ENCODE peak calls at places on chromosomes 11 and 22, in six cellular contexts. Q, Z, K, M, L and W are unnamed samples.

GRCh38 chr11:119705362-119705761 is 23.6 kb downstream of the NECTIN1 start:
- DNase-seq in K (no peak), M (no peak), Q (no peak), L (no peak), Z (no peak), W (no peak)

GRCh38 chr22:31084811-31085492 is 3.8 kb downstream of the SMTN start:
- DNase-seq in Z (peak), Q (peak), K (peak), L (peak), M (peak), W (peak)

GRCh38 chr11:2268911-2269600 is 1.3 kb downstream of the ASCL2 start:
- DNase-seq in M (peak), Z (no peak), L (peak), K (no peak), Q (peak), W (no peak)

GRCh38 chr11:70193411-70194292 is 9.4 kb upstream of the FADD start:
- DNase-seq in M (no peak), Q (no peak), L (no peak), K (no peak), Z (no peak), W (no peak)

GRCh38 chr22:49672013-49672516 is 155.6 kb downstream of the BRD1 start:
- DNase-seq in M (no peak), Z (no peak), K (no peak), L (peak), Q (no peak), W (no peak)

GRCh38 chr11:62544521-62545436 is 1.8 kb downstream of the AHNAK start:
- DNase-seq in M (peak), L (no peak), Z (peak), K (no peak), Q (no peak), W (peak)

GRCh38 chr11:57425565-57426438 is 1.1 kb downstream of the SLC43A3 start:
- DNase-seq in K (peak), Q (peak), Z (no peak), L (peak), M (peak), W (peak)

GRCh38 chr11:14184548-14184947 is 174.4 kb downstream of the RRAS2 start:
- DNase-seq in Z (no peak), L (no peak), Q (no peak), M (no peak), K (no peak), W (no peak)

GRCh38 chr11:47448566-47449427 is at the start of gene RAPSN:
- DNase-seq in K (no peak), Z (no peak), L (no peak), Q (no peak), M (no peak), W (peak)

GRCh38 chr11:76166314-76166713 is 40.0 kb downstream of the WNT11 start:
- DNase-seq in Z (no peak), L (no peak), Q (no peak), K (no peak), M (peak), W (no peak)

GRCh38 chr22:30564766-30565118 is 9.7 kb downstream of the GAL3ST1 start:
- DNase-seq in Z (no peak), Q (no peak), M (no peak), K (no peak), L (no peak), W (no peak)

GRCh38 chr11:115377882-115378296 is 126.3 kb downstream of the CADM1 start:
- DNase-seq in M (no peak), Q (no peak), L (no peak), K (peak), Z (peak), W (no peak)

GRCh38 chr22:25051073-25051472 is 98.6 kb downstream of the KIAA1671 start:
- DNase-seq in Z (peak), L (no peak), M (peak), Q (no peak), K (no peak), W (no peak)

GRCh38 chr22:43393845-43394474 is 17.9 kb upstream of the MPPED1 start:
- DNase-seq in M (no peak), K (no peak), L (no peak), Q (no peak), Z (no peak), W (no peak)

GRCh38 chr11:21460082-21460481 is 732.8 kb upstream of the ANO5 start:
- DNase-seq in Z (peak), Q (no peak), M (no peak), L (no peak), K (no peak), W (no peak)

GRCh38 chr11:2893935-2894334 is 8.4 kb upstream of the CDKN1C start:
- DNase-seq in M (no peak), K (no peak), L (no peak), Z (no peak), Q (no peak), W (no peak)

GRCh38 chr11:67351275-67352005 is 1.9 kb downstream of the POLD4 start:
- DNase-seq in K (peak), L (peak), Z (peak), Q (peak), M (peak), W (no peak)

GRCh38 chr11:72918825-72919224 is 104.6 kb downstream of the ATG16L2 start:
- DNase-seq in Z (no peak), K (peak), L (no peak), M (no peak), Q (no peak), W (no peak)

GRCh38 chr22:41915035-41915782 is at the start of gene SHISA8:
- DNase-seq in M (peak), K (peak), Z (no peak), L (no peak), Q (no peak), W (no peak)

GRCh38 chr11:16879690-16880089 is 134.5 kb downstream of the PLEKHA7 start:
- DNase-seq in M (no peak), K (no peak), Q (peak), Z (no peak), L (no peak), W (no peak)

GRCh38 chr22:27719535-27720227 is 81.9 kb downstream of the MN1 start:
- DNase-seq in L (peak), Z (peak), M (peak), Q (no peak), K (peak), W (peak)

GRCh38 chr22:48745842-48746788 is 1081.6 kb downstream of the BRD1 start:
- DNase-seq in M (no peak), K (no peak), Q (no peak), Z (no peak), L (peak), W (no peak)

GRCh38 chr11:110123003-110123402 is 29.8 kb downstream of the ZC3H12C start:
- DNase-seq in L (no peak), Z (no peak), K (peak), Q (no peak), M (no peak), W (no peak)

GRCh38 chr11:69310934-69311766 is 17.2 kb downstream of the MYEOV start:
- DNase-seq in Z (no peak), L (peak), K (no peak), Q (no peak), M (peak), W (no peak)

GRCh38 chr11:75428301-75428724 is 4.7 kb downstream of the KLHL35 start:
- DNase-seq in Q (peak), M (peak), Z (no peak), L (peak), K (peak), W (peak)

GRCh38 chr22:27075028-27075678 is 417.8 kb downstream of the MIAT start:
- DNase-seq in L (no peak), K (no peak), Z (no peak), M (peak), Q (no peak), W (no peak)

GRCh38 chr22:35631597-35631996 is 14.5 kb upstream of the MB start:
- DNase-seq in Q (peak), K (no peak), M (peak), L (no peak), Z (peak), W (no peak)

GRCh38 chr11:93545566-93545965 is 2.4 kb upstream of the SMCO4 start:
- DNase-seq in M (peak), Z (no peak), L (no peak), Q (no peak), K (no peak), W (no peak)

GRCh38 chr11:93131709-93132108 is 66.1 kb downstream of the SLC36A4 start:
- DNase-seq in Q (no peak), M (peak), Z (peak), K (no peak), L (no peak), W (no peak)

GRCh38 chr11:23573430-23573829 is 713.2 kb upstream of the CCDC179 start:
- DNase-seq in Q (no peak), L (no peak), Z (no peak), K (peak), M (no peak), W (no peak)

GRCh38 chr11:123461164-123461563 is 31.1 kb downstream of the GRAMD1B start:
- DNase-seq in M (no peak), Q (no peak), L (peak), Z (no peak), K (no peak), W (peak)

GRCh38 chr11:130371004-130371590 is 56.4 kb upstream of the ZBTB44 start:
- DNase-seq in L (no peak), K (no peak), Q (no peak), Z (no peak), M (peak), W (no peak)

GRCh38 chr11:118151421-118151820 is 1.2 kb downstream of the SCN4B start:
- DNase-seq in Z (no peak), M (no peak), Q (no peak), K (peak), L (no peak), W (no peak)

GRCh38 chr11:118152552-118153471 is at the start of gene SCN4B:
- DNase-seq in M (peak), L (no peak), K (peak), Z (peak), Q (peak), W (peak)

GRCh38 chr11:118153976-118154375 is 1.4 kb upstream of the SCN4B start:
- DNase-seq in L (no peak), Q (no peak), M (no peak), K (no peak), Z (no peak), W (no peak)

GRCh38 chr11:118152020-118152551 is 537 bp downstream of the SCN4B start:
- DNase-seq in Q (no peak), L (no peak), M (no peak), K (no peak), Z (no peak), W (no peak)

DNA sequence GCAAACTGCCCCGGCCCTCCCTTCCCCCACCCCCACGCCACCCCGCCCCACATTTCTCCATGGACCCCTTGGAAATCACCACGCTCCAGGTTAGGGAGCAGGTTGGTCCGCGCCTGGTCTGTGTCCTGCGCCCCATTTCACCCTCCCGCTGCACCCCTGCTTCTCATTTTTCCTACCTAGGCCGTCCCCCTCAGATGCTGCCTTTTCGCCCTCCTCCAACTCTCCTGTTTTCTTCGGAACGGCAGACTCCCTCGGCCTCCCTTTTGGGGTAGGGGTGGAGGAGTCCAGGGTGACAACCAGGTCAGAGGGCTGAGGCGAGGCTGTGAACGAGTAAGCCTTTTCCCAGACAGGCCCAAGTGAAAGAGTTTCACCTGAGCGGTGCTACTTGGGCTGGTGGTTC is 893 bp upstream of the SCN4B start:
- DNase-seq in M (no peak), Q (no peak), K (no peak), L (no peak), Z (no peak), W (no peak)
- H3K4me3 ChIP-seq in M (no peak), Q (peak), K (no peak), L (no peak), Z (peak), W (peak)

GRCh38 chr11:64372802-64373597 is 14.0 kb downstream of the RPS6KA4 start:
- DNase-seq in K (no peak), M (peak), Q (no peak), L (no peak), Z (peak), W (no peak)
- TF ChIP-seq POLR2A in K (no peak), M (no peak), Q (no peak), L (no peak), Z (peak), W (no peak)

GRCh38 chr22:36914383-36914752 is 940 bp downstream of the CSF2RB start:
- DNase-seq in M (no peak), L (no peak), K (no peak), Q (no peak), Z (no peak), W (no peak)

GRCh38 chr22:36912694-36913430 is 566 bp upstream of the CSF2RB start:
- DNase-seq in M (no peak), L (peak), K (no peak), Q (no peak), Z (no peak), W (no peak)

GRCh38 chr22:36916034-36916433 is 2.6 kb downstream of the CSF2RB start:
- DNase-seq in M (no peak), Z (no peak), L (no peak), Q (no peak), K (no peak), W (no peak)

GRCh38 chr22:36911887-36912661 is 1.4 kb upstream of the CSF2RB start:
- DNase-seq in Q (no peak), L (peak), K (no peak), Z (no peak), M (no peak), W (no peak)

GRCh38 chr22:36913431-36914382 is at the start of gene CSF2RB:
- DNase-seq in Q (peak), L (peak), M (peak), K (no peak), Z (no peak), W (peak)
- H3K4me3 ChIP-seq in Q (peak), L (peak), M (peak), K (no peak), Z (no peak), W (no peak)

DNA sequence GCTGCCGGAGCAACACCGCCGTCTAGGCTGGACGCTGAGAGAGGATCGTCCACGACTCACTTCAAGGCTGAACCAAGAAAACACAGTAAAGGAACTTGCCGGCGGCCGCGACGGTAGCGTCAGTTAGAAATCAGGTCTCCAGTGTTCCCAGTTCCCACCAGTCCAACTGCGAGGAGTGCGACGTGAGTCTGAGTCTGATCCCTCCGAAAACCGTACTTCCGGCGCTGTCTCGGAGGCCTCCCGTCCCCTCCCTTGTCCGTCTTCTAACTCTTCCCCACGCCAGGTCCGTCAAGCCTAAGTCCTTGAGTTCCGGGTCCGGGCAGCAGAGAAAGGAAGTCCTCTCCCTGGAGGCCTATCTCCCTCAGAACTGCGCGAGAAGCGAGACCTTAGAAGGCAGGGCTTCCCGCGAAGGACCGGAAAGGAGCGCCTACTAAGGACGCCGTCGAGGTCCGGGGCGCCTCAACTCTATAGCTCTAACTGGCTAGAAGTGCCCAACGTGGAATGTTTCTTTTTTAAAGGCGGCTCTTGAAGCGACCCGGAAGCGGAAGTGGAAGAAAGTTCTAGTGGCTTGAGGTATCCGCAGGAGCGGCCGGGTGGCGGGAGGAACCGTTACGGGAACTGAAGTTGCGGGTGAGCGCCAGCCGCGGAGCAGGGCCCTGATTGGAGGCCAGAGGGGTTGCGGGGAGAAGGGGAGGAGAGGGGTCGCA is at the start of the genes BANF1 and EIF1AD:
- DNase-seq in L (peak), Q (peak), M (peak), K (peak), Z (peak), W (peak)
- TF ChIP-seq POLR2A in L (no peak), Q (peak), M (peak), K (peak), Z (peak), W (peak)

GRCh38 chr11:118212781-118213565 is 11.8 kb downstream of the JAML start:
- DNase-seq in Q (no peak), M (peak), K (no peak), L (no peak), Z (no peak), W (no peak)
- H3K4me3 ChIP-seq in Q (no peak), M (no peak), K (no peak), L (no peak), Z (no peak), W (no peak)